ENCODE peak calls at places on chromosomes 16 and 17, in four cellular contexts. One of them, this sample, is unnamed.
A peak's percentile ranks its signal among the peaks of the same experiment; 100 is the strongest.

GRCh38 chr17:59725691-59726090 is 18.2 kb downstream of the VMP1 start:
- DNase-seq in IMR-90: no peak
- DNase-seq in heart left ventricle: no peak
- DNase-seq in uterus: no peak
- DNase-seq in this sample: no peak

GRCh38 chr17:29645516-29646051 is 22.9 kb upstream of the CORO6 start:
- DNase-seq in IMR-90: peak; percentile 82
- DNase-seq in heart left ventricle: no peak
- DNase-seq in uterus: peak; percentile 86
- DNase-seq in this sample: peak; percentile 95

GRCh38 chr17:21371511-21372081 is 4.6 kb upstream of the KCNJ12 start:
- DNase-seq in IMR-90: no peak
- DNase-seq in heart left ventricle: no peak
- DNase-seq in uterus: no peak
- DNase-seq in this sample: no peak

GRCh38 chr17:80152057-80152831 is 5.3 kb upstream of the EIF4A3 start:
- DNase-seq in IMR-90: peak; percentile 69
- DNase-seq in heart left ventricle: no peak
- DNase-seq in uterus: no peak
- DNase-seq in this sample: no peak

GRCh38 chr16:50204426-50205108 is 51.5 kb downstream of the TENT4B start:
- DNase-seq in IMR-90: no peak
- DNase-seq in heart left ventricle: no peak
- DNase-seq in uterus: no peak
- DNase-seq in this sample: no peak

GRCh38 chr17:32298721-32299578 is 33.3 kb downstream of the RHBDL3 start:
- DNase-seq in IMR-90: no peak
- DNase-seq in heart left ventricle: no peak
- DNase-seq in uterus: no peak
- DNase-seq in this sample: no peak

GRCh38 chr17:72539981-72540897 is 419.4 kb downstream of the SOX9 start:
- DNase-seq in IMR-90: peak; percentile 61
- DNase-seq in heart left ventricle: peak; percentile 90
- DNase-seq in uterus: no peak
- DNase-seq in this sample: no peak

GRCh38 chr16:80947708-80948615 is 58.7 kb downstream of the CMC2 start:
- DNase-seq in IMR-90: no peak
- DNase-seq in heart left ventricle: no peak
- DNase-seq in uterus: no peak
- DNase-seq in this sample: peak; percentile 19

GRCh38 chr16:66569827-66570405 is 3.7 kb downstream of the CMTM1 start:
- DNase-seq in IMR-90: peak; percentile 81
- DNase-seq in heart left ventricle: no peak
- DNase-seq in uterus: no peak
- DNase-seq in this sample: no peak

GRCh38 chr16:12801511-12802042 is 2.1 kb downstream of the CPPED1 start:
- DNase-seq in IMR-90: peak; percentile 56
- DNase-seq in heart left ventricle: no peak
- DNase-seq in uterus: no peak
- DNase-seq in this sample: no peak

GRCh38 chr16:72833969-72834368 is 214.0 kb downstream of the ZFHX3 start:
- DNase-seq in IMR-90: no peak
- DNase-seq in heart left ventricle: no peak
- DNase-seq in uterus: no peak
- DNase-seq in this sample: no peak

GRCh38 chr16:85252461-85252860 is 140.2 kb upstream of the CIBAR2 start:
- DNase-seq in IMR-90: no peak
- DNase-seq in heart left ventricle: peak; percentile 52
- DNase-seq in uterus: no peak
- DNase-seq in this sample: no peak

GRCh38 chr17:75405365-75406221 is at the start of gene GRB2:
- DNase-seq in IMR-90: peak; percentile 92
- DNase-seq in heart left ventricle: peak; percentile 100
- DNase-seq in uterus: peak; percentile 98
- DNase-seq in this sample: peak; percentile 99
- TF ChIP-seq POLR2A in IMR-90: peak; percentile 81
- TF ChIP-seq POLR2A in heart left ventricle: peak; percentile 90
- TF ChIP-seq POLR2A in uterus: peak; percentile 61
- TF ChIP-seq POLR2A in this sample: peak; percentile 70

DNA sequence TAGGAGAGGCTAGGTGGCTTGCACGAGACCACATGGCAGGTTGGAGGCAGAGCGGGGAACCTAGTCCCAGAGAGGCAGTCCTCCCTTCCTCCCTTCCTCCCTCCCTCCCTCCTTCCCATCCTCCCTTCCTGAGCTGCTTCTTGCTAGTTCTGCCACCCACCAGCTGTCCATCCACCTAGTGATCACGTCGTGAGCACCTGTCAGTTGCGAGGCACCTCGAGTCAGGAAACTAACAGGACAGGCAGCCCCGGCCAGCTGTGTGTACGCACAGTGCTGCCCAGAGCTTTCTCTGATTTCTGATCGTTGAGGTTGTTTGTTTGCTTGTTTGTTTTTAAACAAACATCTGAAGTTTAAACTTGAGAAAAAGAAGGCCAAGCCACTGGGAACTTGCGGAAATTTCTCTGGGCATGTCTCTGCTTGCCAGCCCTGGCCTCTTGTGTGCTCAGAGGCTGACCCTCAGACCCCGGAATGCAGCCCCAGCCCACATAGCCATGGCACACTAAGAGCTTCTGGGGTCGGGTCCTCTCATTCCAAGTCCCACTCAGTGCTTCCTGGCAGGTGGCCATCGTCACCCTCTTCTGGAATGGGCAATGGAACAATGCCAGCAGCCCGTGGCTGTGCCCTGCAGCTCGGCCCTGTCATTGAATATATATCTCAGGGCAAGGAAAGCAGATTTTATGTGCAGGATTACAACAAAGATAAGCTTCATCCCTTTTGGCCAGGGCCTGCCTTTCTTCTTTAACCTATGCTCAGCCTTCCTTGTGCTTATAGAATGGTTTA is 174.0 kb downstream of the KATNIP start:
- DNase-seq in IMR-90: no peak
- DNase-seq in heart left ventricle: peak; percentile 54
- DNase-seq in uterus: no peak
- DNase-seq in this sample: no peak
- H3K27me3 ChIP-seq in IMR-90: no peaks in the 10 kb centered on the region
- H3K27me3 ChIP-seq in heart left ventricle: no peaks in the 10 kb centered on the region
- H3K27me3 ChIP-seq in uterus: no peaks in the 10 kb centered on the region
- H3K27me3 ChIP-seq in this sample: no peaks in the 10 kb centered on the region

GRCh38 chr16:27402964-27403600 is 1.1 kb downstream of the IL21R start:
- DNase-seq in IMR-90: no peak
- DNase-seq in heart left ventricle: no peak
- DNase-seq in uterus: no peak
- DNase-seq in this sample: peak; percentile 57
- TF ChIP-seq POLR2A in IMR-90: no peak
- TF ChIP-seq POLR2A in heart left ventricle: no peak
- TF ChIP-seq POLR2A in uterus: no peak
- TF ChIP-seq POLR2A in this sample: no peak

GRCh38 chr17:64388961-64389565 is 1.6 kb downstream of the PECAM1 start:
- DNase-seq in IMR-90: no peak
- DNase-seq in heart left ventricle: no peak
- DNase-seq in uterus: no peak
- DNase-seq in this sample: no peak
- H3K27me3 ChIP-seq in IMR-90: peaks cover 7% of the 10 kb centered on the region
- H3K27me3 ChIP-seq in heart left ventricle: no peaks in the 10 kb centered on the region
- H3K27me3 ChIP-seq in uterus: no peaks in the 10 kb centered on the region
- H3K27me3 ChIP-seq in this sample: no peaks in the 10 kb centered on the region

DNA sequence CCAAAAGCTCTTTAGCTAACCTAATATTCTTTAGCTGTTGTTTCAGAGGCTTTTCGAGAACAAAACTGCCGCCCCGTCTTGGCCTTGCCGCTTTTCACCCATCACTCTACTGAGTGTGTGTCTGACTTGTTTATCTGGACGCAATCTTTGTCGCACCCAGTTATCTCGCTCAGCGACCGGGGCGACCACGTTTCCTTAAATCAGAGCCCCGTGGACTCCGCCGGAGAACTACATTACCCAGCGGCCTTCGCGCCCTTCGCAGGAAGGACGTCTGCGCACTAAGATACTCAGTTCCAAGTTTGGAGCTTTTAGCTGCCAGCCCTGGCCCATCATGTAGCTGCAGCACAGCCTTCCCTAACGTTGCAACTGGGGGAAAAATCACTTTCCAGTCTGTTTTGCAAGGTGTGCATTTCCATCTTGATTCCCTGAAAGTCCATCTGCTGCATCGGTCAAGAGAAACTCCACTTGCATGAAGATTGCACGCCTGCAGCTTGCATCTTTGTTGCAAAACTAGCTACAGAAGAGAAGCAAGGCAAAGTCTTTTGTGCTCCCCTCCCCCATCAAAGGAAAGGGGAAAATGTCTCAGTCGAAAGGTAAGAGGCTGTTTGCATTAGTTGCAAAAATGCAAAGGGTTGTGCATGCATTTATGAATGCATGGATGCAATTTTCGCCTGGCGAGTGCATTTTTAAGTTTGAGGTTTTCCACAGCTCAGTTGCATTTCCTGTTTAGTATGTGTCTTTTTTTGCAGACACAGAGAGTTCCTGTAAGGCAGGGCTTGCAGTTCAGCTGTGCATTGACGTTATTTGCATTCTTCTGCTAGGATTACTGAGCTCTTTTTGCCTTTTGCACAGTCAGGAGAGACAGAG is at the start of gene MAP2K6:
- DNase-seq in IMR-90: peak; percentile 65
- DNase-seq in heart left ventricle: peak; percentile 91
- DNase-seq in uterus: peak; percentile 74
- DNase-seq in this sample: peak; percentile 95
- TF ChIP-seq POLR2A in IMR-90: no peak
- TF ChIP-seq POLR2A in heart left ventricle: no peak
- TF ChIP-seq POLR2A in uterus: no peak
- TF ChIP-seq POLR2A in this sample: no peak